ENCODE peak calls at places on chromosome 7, in nine cellular contexts. C is iPS DF 19.7; I is EL; D is KBM-7; T is effector memory CD8-positive, alpha-beta T cell; Y is NCI-H1092; A is left ventricle myocardium inferior; Z is left lobe of liver; S is heart left ventricle. F is an unnamed sample.

GRCh38 chr7:106070567-106071254 is 41.4 kb downstream of the SYPL1 start:
- DNase-seq in C (no peak), S (no peak), Z (no peak), D (no peak), Y (peak), I (no peak), T (no peak), A (no peak), F (no peak)

GRCh38 chr7:12685550-12685949 is 1.9 kb upstream of the ARL4A start:
- DNase-seq in A (no peak), Y (no peak), D (no peak), S (peak), T (peak), I (no peak), C (no peak), Z (no peak), F (no peak)

GRCh38 chr7:145868935-145869334 is 247.7 kb upstream of the CNTNAP2 start:
- DNase-seq in S (no peak), D (no peak), C (no peak), A (no peak), I (no peak), T (no peak), Z (no peak), Y (no peak), F (no peak)

GRCh38 chr7:86953219-86953618 is 106.2 kb downstream of the ELAPOR2 start:
- DNase-seq in A (no peak), T (no peak), I (no peak), S (no peak), C (no peak), Y (no peak), Z (no peak), D (no peak), F (no peak)

GRCh38 chr7:73436031-73436929 is 2.7 kb downstream of the FZD9 start:
- DNase-seq in C (no peak), Z (no peak), I (peak), A (no peak), T (no peak), Y (no peak), S (no peak), D (no peak), F (no peak)

GRCh38 chr7:2523461-2523905 is 3.9 kb downstream of the LFNG start:
- DNase-seq in Y (peak), T (no peak), Z (no peak), I (no peak), A (no peak), C (no peak), S (no peak), D (no peak), F (no peak)

GRCh38 chr7:116538138-116538537 is 13.3 kb downstream of the CAV1 start:
- DNase-seq in T (no peak), A (no peak), C (no peak), D (no peak), Z (no peak), S (no peak), Y (no peak), I (no peak), F (no peak)

GRCh38 chr7:158021836-158022235 is 565.8 kb downstream of the PTPRN2 start:
- DNase-seq in S (no peak), I (no peak), A (no peak), Z (no peak), C (no peak), T (no peak), D (no peak), Y (no peak), F (peak)

GRCh38 chr7:134854816-134855215 is 75.4 kb downstream of the CALD1 start:
- DNase-seq in S (peak), A (no peak), C (no peak), I (peak), T (no peak), D (peak), Z (no peak), Y (no peak), F (no peak)